ENCODE peak calls at places on chromosomes 3 and 15, in five cellular contexts. I, D, Q, C and G are unnamed samples. For H3K4me1, the result is how much of the 10 kb centered on the place peaks cover.

GRCh38 chr3:183275418-183275817 is 22.4 kb downstream of the B3GNT5 start:
- DNase-seq in I (no peak), D (no peak), Q (no peak), C (no peak), G (no peak)

GRCh38 chr3:30258426-30259392 is 347.7 kb upstream of the TGFBR2 start:
- DNase-seq in I (no peak), D (no peak), Q (no peak), C (no peak), G (no peak)

GRCh38 chr15:34318277-34319079 is 19.1 kb downstream of the SLC12A6 start:
- DNase-seq in I (peak), D (peak), Q (peak), C (peak), G (peak)

GRCh38 chr3:112389961-112390360 is 57.0 kb downstream of the CD200 start:
- DNase-seq in I (no peak), D (no peak), Q (no peak), C (no peak), G (no peak)

GRCh38 chr3:9746330-9746729 is 3.4 kb upstream of the OGG1 start:
- DNase-seq in I (no peak), D (no peak), Q (no peak), C (no peak), G (no peak)

GRCh38 chr3:70980646-70981031 is 602.9 kb downstream of the FOXP1 start:
- DNase-seq in I (no peak), D (no peak), Q (no peak), C (no peak), G (no peak)

GRCh38 chr3:150495563-150496168 is 50.6 kb downstream of the SERP1 start:
- DNase-seq in I (no peak), D (no peak), Q (no peak), C (no peak), G (no peak)

GRCh38 chr3:37742574-37743212 is 119.0 kb upstream of the CTDSPL start:
- DNase-seq in I (no peak), D (no peak), Q (no peak), C (no peak), G (no peak)

GRCh38 chr15:64833690-64834089 is 8.0 kb upstream of the PLEKHO2 start:
- DNase-seq in I (no peak), D (no peak), Q (no peak), C (no peak), G (no peak)

GRCh38 chr3:55579499-55579898 is 92.4 kb upstream of the WNT5A start:
- DNase-seq in I (no peak), D (no peak), Q (no peak), C (no peak), G (no peak)

GRCh38 chr15:40871749-40872617 is 2.1 kb downstream of the RHOV start:
- DNase-seq in I (no peak), D (no peak), Q (peak), C (no peak), G (no peak)

GRCh38 chr3:123226549-123226948 is 24.8 kb downstream of the SEC22A start:
- DNase-seq in I (no peak), D (no peak), Q (no peak), C (no peak), G (no peak)

GRCh38 chr3:113200351-113200750 is 11.0 kb upstream of the BOC start:
- DNase-seq in I (no peak), D (no peak), Q (no peak), C (no peak), G (no peak)

GRCh38 chr3:187629711-187630110 is 40.5 kb downstream of the SST start:
- DNase-seq in I (no peak), D (no peak), Q (no peak), C (no peak), G (no peak)

GRCh38 chr3:191236635-191237034 is 37.6 kb downstream of the OSTN start:
- DNase-seq in I (no peak), D (no peak), Q (no peak), C (no peak), G (no peak)

GRCh38 chr3:191235331-191236314 is 36.6 kb downstream of the OSTN start:
- DNase-seq in I (no peak), D (no peak), Q (no peak), C (no peak), G (no peak)

GRCh38 chr3:191239439-191240035 is 40.5 kb downstream of the OSTN start:
- DNase-seq in I (no peak), D (no peak), Q (no peak), C (no peak), G (no peak)

GRCh38 chr3:191238321-191238817 is 39.3 kb downstream of the OSTN start:
- DNase-seq in I (no peak), D (no peak), Q (no peak), C (no peak), G (no peak)

DNA sequence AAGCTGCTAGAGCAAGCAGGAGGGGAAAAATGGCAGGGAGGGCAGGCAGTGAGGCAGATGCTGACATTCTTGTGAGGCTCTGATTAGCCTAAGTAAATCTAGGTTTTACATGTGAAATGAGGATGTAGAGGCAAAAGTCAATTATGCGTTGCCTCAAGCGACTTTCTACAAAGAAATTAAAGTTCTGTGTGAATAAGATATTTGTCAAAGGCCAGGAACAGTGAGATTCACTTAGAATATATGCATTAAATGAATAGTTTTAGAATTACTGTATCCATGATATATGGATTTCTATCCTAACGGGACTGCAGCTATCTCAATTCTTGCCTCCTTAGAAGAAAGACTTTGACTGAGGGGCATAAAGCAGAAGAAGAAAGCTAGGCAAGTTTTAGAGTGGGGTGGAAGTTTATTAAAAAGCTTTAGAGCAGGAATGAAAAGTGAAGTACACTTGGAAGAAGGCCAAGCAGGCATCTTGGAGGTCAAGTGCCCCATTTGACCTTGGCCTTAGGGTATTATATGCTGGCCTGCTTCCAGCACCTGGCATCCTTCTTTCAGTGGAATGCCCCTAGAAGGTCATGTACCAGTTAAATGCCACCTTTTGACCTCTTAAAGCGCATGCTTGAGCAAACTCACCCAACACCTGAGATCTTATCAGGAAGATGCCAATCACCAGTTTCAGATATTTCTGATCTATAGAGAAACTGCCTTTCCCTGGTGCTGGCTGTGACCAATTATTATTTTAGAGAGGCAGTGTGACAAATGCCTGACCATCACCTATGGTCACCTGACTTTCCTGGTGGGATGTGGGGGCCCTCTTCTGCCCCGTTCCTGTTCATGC is 38.2 kb downstream of the OSTN start:
- DNase-seq in I (no peak), D (no peak), Q (no peak), C (no peak), G (no peak)
- H3K4me1 ChIP-seq in I (under half), D (under half), Q (under half), C (under half), G (under half)

GRCh38 chr3:3189961-3190360 is 10.5 kb upstream of the CRBN start:
- DNase-seq in I (no peak), D (no peak), Q (no peak), C (no peak), G (no peak)
- TF ChIP-seq CTCF in I (no peak), D (no peak), Q (no peak), C (no peak), G (no peak)

GRCh38 chr15:37586976-37587375 is 347.5 kb upstream of the TMCO5A start:
- DNase-seq in I (no peak), D (no peak), Q (no peak), C (no peak), G (no peak)
- H3K4me3 ChIP-seq in I (no peak), D (no peak), Q (no peak), C (no peak), G (no peak)

GRCh38 chr15:90141646-90142045 is 39.4 kb upstream of the IDH2 start:
- DNase-seq in I (no peak), D (no peak), Q (no peak), C (no peak), G (no peak)
- H3K4me1 ChIP-seq in I (under half), D (under half), Q (under half), C (under half), G (under half)

GRCh38 chr3:195035345-195036202 is 235.4 kb downstream of the XXYLT1 start:
- DNase-seq in I (no peak), D (no peak), Q (no peak), C (no peak), G (no peak)
- TF ChIP-seq CTCF in I (no peak), D (peak), Q (no peak), C (no peak), G (no peak)

DNA sequence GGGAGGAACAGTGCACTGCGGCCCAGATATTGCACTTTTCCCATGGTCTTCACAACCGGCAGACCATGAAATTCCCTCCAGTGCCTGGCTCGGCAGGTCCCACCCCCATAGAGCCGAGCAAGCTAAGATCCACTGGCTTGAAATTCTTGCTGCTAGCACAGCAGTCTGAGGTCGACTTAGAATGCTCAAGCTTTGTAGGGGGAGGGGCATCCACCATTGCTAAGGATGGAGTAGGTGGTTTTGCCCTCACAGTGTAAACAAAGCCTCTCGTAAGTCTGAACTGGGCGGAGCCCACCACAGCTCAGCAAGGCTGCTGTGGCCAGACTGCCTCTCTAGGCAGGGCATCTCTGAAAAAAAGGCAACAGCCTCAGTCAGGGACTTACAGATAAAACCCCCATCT is 156.3 kb downstream of the FRMD5 start:
- DNase-seq in I (no peak), D (no peak), Q (peak), C (no peak), G (no peak)
- H3K4me3 ChIP-seq in I (no peak), D (no peak), Q (no peak), C (no peak), G (no peak)

GRCh38 chr3:172354931-172355499 is 93.2 kb downstream of the GHSR start:
- DNase-seq in I (no peak), D (no peak), Q (no peak), C (no peak), G (no peak)
- H3K4me1 ChIP-seq in I (under half), D (under half), Q (under half), C (under half), G (under half)